ENCODE peak calls at places on chromosome 7, in ten cellular contexts. A is HFFc6, Y is thoracic aorta, P is cardiac fibroblast, U is GM12865, E is pancreas, Z is GM13977, C is brain microvascular endothelial cell, W is lower leg skin, H is RWPE1. X is an unnamed sample.

GRCh38 chr7:7433736-7434260 is 101.9 kb downstream of the COL28A1 start:
- DNase-seq in A (no peak), Y (no peak), P (no peak), U (no peak), E (no peak), Z (no peak), C (no peak), W (no peak), H (no peak), X (no peak)

GRCh38 chr7:29394321-29394720 is 169.3 kb upstream of the PRR15 start:
- DNase-seq in A (no peak), Y (no peak), P (no peak), U (no peak), E (no peak), Z (no peak), C (no peak), W (no peak), H (no peak), X (no peak)

GRCh38 chr7:106643189-106643588 is 17.8 kb downstream of the CCDC71L start:
- DNase-seq in A (no peak), Y (no peak), P (peak), U (no peak), E (no peak), Z (no peak), C (no peak), W (no peak), H (no peak), X (peak)

GRCh38 chr7:158827411-158828342 is 1.6 kb downstream of the ESYT2 start:
- DNase-seq in A (peak), Y (no peak), P (peak), U (peak), E (no peak), Z (peak), C (no peak), W (no peak), H (no peak), X (peak)

GRCh38 chr7:35969055-35969454 is 168.2 kb downstream of the SEPTIN7 start:
- DNase-seq in A (no peak), Y (no peak), P (no peak), U (no peak), E (no peak), Z (no peak), C (no peak), W (no peak), H (no peak), X (no peak)

GRCh38 chr7:55205124-55205955 is 159.8 kb upstream of the LANCL2 start:
- DNase-seq in A (no peak), Y (no peak), P (no peak), U (no peak), E (no peak), Z (no peak), C (no peak), W (no peak), H (no peak), X (no peak)

GRCh38 chr7:30681262-30682130 is 760 bp downstream of the CRHR2 start:
- DNase-seq in A (no peak), Y (no peak), P (no peak), U (no peak), E (no peak), Z (no peak), C (no peak), W (no peak), H (no peak), X (no peak)

GRCh38 chr7:77426521-77427051 is 10.4 kb upstream of the GSAP start:
- DNase-seq in A (peak), Y (no peak), P (peak), U (no peak), E (no peak), Z (no peak), C (no peak), W (no peak), H (no peak), X (peak)

GRCh38 chr7:107692501-107692900 is 31.9 kb downstream of the SLC26A4 start:
- DNase-seq in A (peak), Y (no peak), P (no peak), U (no peak), E (no peak), Z (no peak), C (no peak), W (no peak), H (no peak), X (no peak)

GRCh38 chr7:107690084-107690483 is 29.5 kb downstream of the SLC26A4 start:
- DNase-seq in A (no peak), Y (no peak), P (no peak), U (no peak), E (no peak), Z (no peak), C (no peak), W (no peak), H (no peak), X (no peak)

GRCh38 chr7:107691713-107692112 is 31.1 kb downstream of the SLC26A4 start:
- DNase-seq in A (no peak), Y (no peak), P (peak), U (no peak), E (no peak), Z (no peak), C (peak), W (no peak), H (no peak), X (peak)

GRCh38 chr7:107689553-107689952 is 28.9 kb downstream of the SLC26A4 start:
- DNase-seq in A (no peak), Y (no peak), P (no peak), U (no peak), E (no peak), Z (no peak), C (no peak), W (no peak), H (no peak), X (no peak)

GRCh38 chr7:107690611-107691010 is 30.0 kb downstream of the SLC26A4 start:
- DNase-seq in A (peak), Y (no peak), P (peak), U (no peak), E (no peak), Z (no peak), C (peak), W (no peak), H (no peak), X (peak)
- TF ChIP-seq CTCF in A (no peak), Y (no peak), P (no peak), U (no peak), E (no peak), Z (no peak), C (peak), W (no peak), H (no peak), X (peak)

GRCh38 chr7:104985259-104985617 is 28.8 kb upstream of the KMT2E start:
- DNase-seq in A (no peak), Y (no peak), P (no peak), U (no peak), E (no peak), Z (no peak), C (no peak), W (no peak), H (no peak), X (no peak)

GRCh38 chr7:104982773-104983619 is 31.0 kb upstream of the KMT2E start:
- DNase-seq in A (no peak), Y (no peak), P (no peak), U (peak), E (no peak), Z (peak), C (no peak), W (no peak), H (no peak), X (no peak)

GRCh38 chr7:104984591-104985258 is 29.3 kb upstream of the KMT2E start:
- DNase-seq in A (no peak), Y (no peak), P (no peak), U (no peak), E (no peak), Z (no peak), C (no peak), W (no peak), H (no peak), X (no peak)

GRCh38 chr7:104982308-104982755 is 31.7 kb upstream of the KMT2E start:
- DNase-seq in A (peak), Y (no peak), P (peak), U (no peak), E (no peak), Z (no peak), C (no peak), W (no peak), H (no peak), X (no peak)

DNA sequence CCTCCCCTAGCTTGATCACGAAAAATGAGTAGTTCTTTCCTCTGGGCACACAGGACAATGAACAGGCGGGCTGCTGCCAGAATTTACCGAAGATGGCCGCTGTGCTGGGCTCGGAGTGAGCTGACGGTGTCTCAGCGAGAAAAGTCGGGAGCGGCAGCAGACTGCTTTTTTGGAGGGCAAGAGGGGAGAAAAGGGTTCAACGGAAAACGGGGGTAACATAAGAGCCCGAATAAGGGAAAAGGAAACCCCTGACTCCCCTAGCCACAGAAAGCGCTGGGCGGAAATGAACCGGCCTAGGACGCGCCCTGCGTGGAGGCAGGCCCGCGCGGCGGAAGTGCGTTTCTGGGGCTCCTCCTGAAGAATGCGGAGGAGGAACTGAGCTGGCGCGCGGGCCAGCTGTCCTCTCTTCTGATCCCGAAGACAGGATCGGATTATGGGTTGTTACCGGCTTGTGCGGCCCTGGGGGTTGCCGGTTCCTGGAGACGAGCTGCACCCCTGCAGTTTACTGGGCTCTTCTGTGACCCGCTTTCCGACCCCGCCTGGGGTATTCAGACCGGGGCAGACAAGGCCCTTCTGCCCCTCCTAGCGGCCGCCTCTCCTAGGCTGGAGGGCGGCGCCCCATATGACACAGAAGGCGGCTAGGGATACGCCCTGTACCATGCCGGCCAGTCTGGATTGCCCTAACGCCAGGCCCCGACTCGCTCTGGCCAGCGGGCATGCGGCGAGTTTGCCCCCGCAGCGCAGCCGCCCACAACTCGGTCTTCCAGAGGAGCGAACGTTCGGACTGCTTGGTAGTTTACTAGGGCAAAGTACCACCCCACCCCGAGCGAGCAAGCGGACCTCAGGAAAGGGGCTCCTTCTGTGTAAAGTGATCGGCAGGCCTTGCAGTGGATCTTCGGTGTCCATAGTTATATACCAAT is 30.1 kb upstream of the KMT2E start:
- DNase-seq in A (peak), Y (peak), P (peak), U (peak), E (peak), Z (peak), C (peak), W (peak), H (peak), X (peak)
- TF ChIP-seq CTCF in A (peak), Y (peak), P (peak), U (peak), E (peak), Z (peak), C (peak), W (no peak), H (peak), X (peak)

GRCh38 chr7:133207687-133208086 is 45.2 kb upstream of the EXOC4 start:
- DNase-seq in A (no peak), Y (no peak), P (peak), U (peak), E (no peak), Z (peak), C (no peak), W (no peak), H (no peak), X (peak)
- TF ChIP-seq CTCF in A (peak), Y (no peak), P (peak), U (peak), E (no peak), Z (peak), C (peak), W (no peak), H (no peak), X (peak)

GRCh38 chr7:11557627-11558026 is 274.4 kb downstream of the THSD7A start:
- DNase-seq in A (no peak), Y (no peak), P (peak), U (peak), E (no peak), Z (peak), C (peak), W (no peak), H (peak), X (peak)
- TF ChIP-seq CTCF in A (no peak), Y (no peak), P (peak), U (peak), E (no peak), Z (peak), C (peak), W (no peak), H (no peak), X (peak)

GRCh38 chr7:32694182-32694581 is 197.4 kb downstream of the KBTBD2 start:
- DNase-seq in A (no peak), Y (no peak), P (no peak), U (no peak), E (no peak), Z (no peak), C (no peak), W (no peak), H (no peak), X (no peak)
- TF ChIP-seq CTCF in A (no peak), Y (no peak), P (no peak), U (no peak), E (no peak), Z (no peak), C (no peak), W (no peak), H (no peak), X (no peak)

DNA sequence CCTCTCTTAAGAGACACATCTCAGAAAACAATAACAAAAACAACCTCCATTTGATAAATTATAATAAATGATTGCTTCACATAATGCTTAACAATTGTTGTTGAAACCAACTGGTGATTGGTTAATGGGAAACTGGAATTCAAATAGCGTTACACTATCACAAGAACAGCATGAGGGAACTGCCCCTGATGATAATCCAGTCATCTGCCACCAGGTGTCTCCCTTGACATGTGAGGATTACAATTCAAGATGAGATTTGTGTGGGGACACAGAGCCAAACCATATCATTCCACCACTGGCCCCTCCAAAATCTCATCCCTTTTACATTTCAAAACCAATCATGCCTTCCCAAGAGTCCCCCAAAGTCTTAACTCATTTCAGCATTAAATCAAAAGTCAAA is 375.9 kb downstream of the BMPER start:
- DNase-seq in A (no peak), Y (no peak), P (no peak), U (no peak), E (no peak), Z (no peak), C (no peak), W (no peak), H (peak), X (no peak)
- TF ChIP-seq CTCF in A (peak), Y (no peak), P (peak), U (no peak), E (no peak), Z (no peak), C (peak), W (no peak), H (no peak), X (no peak)

X was measured in fibroblast of pulmonary artery.